ENCODE peak calls at places on chromosomes 11 and 22, in ten cellular contexts. Z is HFFc6; N is activated CD8-positive, alpha-beta T cell treated with anti-CD3 and anti-CD28 coated beads for 36 hours; D is fibroblast of mammary gland; K is glutamatergic neuron; P is sigmoid colon; S is breast epithelium; L is uterus; J is choroid plexus epithelial cell; V is brain microvascular endothelial cell. T is an unnamed sample.

GRCh38 chr11:202490-202889 is 4.7 kb downstream of the BET1L start:
- DNase-seq in Z (no peak), N (no peak), D (no peak), K (no peak), P (no peak), S (no peak), L (no peak), J (no peak), V (no peak), T (no peak)

GRCh38 chr11:116606060-116606459 is 166.7 kb downstream of the BUD13 start:
- DNase-seq in Z (no peak), N (no peak), D (no peak), K (no peak), P (no peak), S (no peak), L (no peak), J (no peak), V (no peak), T (no peak)

GRCh38 chr11:80165763-80166162 is 724.9 kb upstream of the TENM4 start:
- DNase-seq in Z (peak; percentile 61), N (no peak), D (peak; percentile 7), K (no peak), P (no peak), S (no peak), L (no peak), J (no peak), V (peak; percentile 31), T (no peak)

GRCh38 chr22:17098379-17098819 is 13.6 kb downstream of the IL17RA start:
- DNase-seq in Z (no peak), N (peak; percentile 39), D (no peak), K (no peak), P (peak; percentile 69), S (no peak), L (no peak), J (no peak), V (no peak), T (peak; percentile 66)

GRCh38 chr11:34758262-34758661 is 137.4 kb downstream of the EHF start:
- DNase-seq in Z (no peak), N (no peak), D (peak; percentile 50), K (no peak), P (no peak), S (no peak), L (no peak), J (peak; percentile 23), V (no peak), T (no peak)

GRCh38 chr11:30311189-30311588 is 11.7 kb upstream of the ARL14EP start:
- DNase-seq in Z (no peak), N (no peak), D (no peak), K (no peak), P (no peak), S (no peak), L (no peak), J (no peak), V (no peak), T (no peak)

GRCh38 chr11:68651208-68651984 is 32.9 kb upstream of the GAL start:
- DNase-seq in Z (no peak), N (no peak), D (no peak), K (no peak), P (no peak), S (no peak), L (no peak), J (peak; percentile 17), V (peak; percentile 7), T (no peak)

GRCh38 chr11:117045956-117046355 is 52.3 kb downstream of the SIK3 start:
- DNase-seq in Z (no peak), N (no peak), D (peak; percentile 77), K (no peak), P (no peak), S (no peak), L (no peak), J (no peak), V (no peak), T (no peak)

GRCh38 chr11:93220078-93220477 is 22.3 kb upstream of the SLC36A4 start:
- DNase-seq in Z (no peak), N (no peak), D (no peak), K (no peak), P (no peak), S (no peak), L (no peak), J (no peak), V (no peak), T (no peak)

GRCh38 chr11:93221539-93221938 is 23.7 kb upstream of the SLC36A4 start:
- DNase-seq in Z (no peak), N (no peak), D (no peak), K (no peak), P (no peak), S (no peak), L (no peak), J (no peak), V (no peak), T (no peak)

GRCh38 chr11:93229876-93230275 is 32.1 kb upstream of the SLC36A4 start:
- DNase-seq in Z (no peak), N (no peak), D (no peak), K (no peak), P (no peak), S (no peak), L (no peak), J (no peak), V (no peak), T (no peak)

DNA sequence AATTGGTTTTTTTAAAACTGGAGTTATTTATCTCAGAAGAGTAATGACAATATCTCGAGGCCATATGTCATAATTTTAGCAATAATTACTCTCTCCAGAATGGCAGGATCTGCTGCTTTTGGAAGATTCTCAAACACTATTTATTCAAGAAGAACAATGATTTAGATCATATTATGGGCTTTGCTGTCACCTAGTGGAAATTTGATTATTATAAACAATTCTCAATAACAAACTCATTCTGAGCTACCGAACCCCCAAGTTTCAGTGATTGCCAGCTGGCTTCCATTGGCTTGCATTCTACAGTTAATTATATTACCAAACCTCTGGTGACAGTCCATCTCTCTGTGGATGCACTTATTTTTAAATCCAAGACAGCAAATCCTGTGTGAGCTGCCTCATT is 27.9 kb upstream of the SLC36A4 start:
- DNase-seq in Z (peak; percentile 26), N (no peak), D (peak; percentile 38), K (no peak), P (no peak), S (no peak), L (no peak), J (peak; percentile 59), V (no peak), T (no peak)
- TF ChIP-seq CTCF in Z (peak; percentile 75), N (peak; percentile 35), D (peak; percentile 23), K (no peak), P (peak; percentile 24), S (no peak), L (peak; percentile 21), J (peak; percentile 38), V (no peak), T (peak; percentile 81)

DNA sequence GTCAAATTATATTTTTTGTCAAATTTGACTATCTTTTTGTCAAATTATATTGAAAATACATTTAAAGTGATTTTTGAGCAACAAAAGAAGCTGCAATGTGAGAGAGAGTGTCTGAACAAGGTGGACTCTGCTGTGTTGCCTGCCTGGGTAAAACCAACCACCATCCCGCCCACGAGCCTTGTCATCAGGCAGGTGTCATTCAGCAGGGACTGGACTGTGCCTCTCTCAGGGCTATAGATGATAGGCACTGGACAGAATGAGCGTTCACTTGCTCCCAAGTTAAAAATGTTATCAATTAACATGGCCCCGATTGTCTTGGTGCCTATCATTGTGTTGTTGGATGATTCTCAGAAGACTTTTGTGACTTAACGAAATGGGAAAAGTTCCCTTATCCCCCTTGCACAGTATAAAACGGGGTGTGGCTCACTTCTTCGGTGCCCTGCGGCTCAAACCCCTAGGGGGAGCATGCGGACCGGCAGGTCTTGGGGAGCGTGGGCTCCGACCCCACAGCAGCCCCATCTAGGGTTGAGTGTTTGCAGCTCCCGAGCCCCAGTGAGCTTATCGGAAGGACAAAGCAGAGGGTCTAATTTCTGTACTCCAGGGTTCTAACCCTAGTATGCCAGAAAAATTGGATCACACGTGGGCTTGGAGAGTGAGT is 1.7 kb downstream of the APOL5 start:
- DNase-seq in Z (no peak), N (peak; percentile 24), D (no peak), K (no peak), P (no peak), S (no peak), L (no peak), J (no peak), V (no peak), T (no peak)
- TF ChIP-seq CTCF in Z (no peak), N (no peak), D (peak; percentile 6), K (no peak), P (no peak), S (no peak), L (no peak), J (no peak), V (peak; percentile 20), T (no peak)

GRCh38 chr11:14784230-14784629 is 107.8 kb downstream of the CYP2R1 start:
- DNase-seq in Z (no peak), N (no peak), D (no peak), K (no peak), P (no peak), S (no peak), L (no peak), J (no peak), V (no peak), T (no peak)

GRCh38 chr11:14793546-14793945 is 98.5 kb downstream of the CYP2R1 start:
- DNase-seq in Z (no peak), N (no peak), D (no peak), K (no peak), P (no peak), S (no peak), L (no peak), J (no peak), V (no peak), T (no peak)

DNA sequence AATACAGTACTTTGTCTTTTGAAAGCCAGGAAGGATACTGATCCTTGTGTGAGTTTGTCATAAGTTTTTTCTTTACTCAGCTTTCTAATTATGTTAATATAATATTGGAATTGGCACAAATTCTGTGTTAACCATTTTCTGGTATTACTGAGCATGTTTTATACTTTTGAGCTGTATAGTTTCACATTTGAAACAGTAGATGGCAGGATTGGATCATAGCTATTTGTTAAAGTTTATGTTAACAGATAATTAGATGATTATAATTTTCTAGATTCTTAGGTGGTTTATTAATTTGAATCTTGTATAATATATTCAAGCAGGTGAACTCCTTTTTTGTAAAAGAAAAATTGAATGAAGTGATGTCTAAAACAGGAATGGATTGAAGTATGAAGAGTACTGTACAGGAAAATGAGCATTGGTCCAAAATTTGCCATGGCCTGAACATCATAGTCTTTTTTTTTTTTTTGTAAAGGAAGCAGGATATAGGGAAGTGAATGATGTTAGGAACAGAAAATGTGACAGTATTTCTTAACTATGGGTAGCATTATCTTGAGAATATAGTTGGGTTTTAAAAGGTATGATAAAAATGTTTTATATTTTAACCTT is 102.0 kb downstream of the CYP2R1 start:
- DNase-seq in Z (peak; percentile 3), N (no peak), D (peak; percentile 20), K (no peak), P (no peak), S (no peak), L (no peak), J (peak; percentile 41), V (no peak), T (no peak)
- TF ChIP-seq CTCF in Z (peak; percentile 70), N (peak; percentile 66), D (peak; percentile 51), K (no peak), P (peak; percentile 22), S (no peak), L (no peak), J (peak; percentile 56), V (peak; percentile 26), T (peak; percentile 67)

GRCh38 chr22:41368543-41368817 is 13.3 kb upstream of the TEF start:
- DNase-seq in Z (no peak), N (no peak), D (no peak), K (no peak), P (no peak), S (no peak), L (no peak), J (no peak), V (no peak), T (no peak)

GRCh38 chr22:41365425-41365824 is 16.3 kb upstream of the TEF start:
- DNase-seq in Z (no peak), N (no peak), D (no peak), K (no peak), P (no peak), S (no peak), L (no peak), J (no peak), V (no peak), T (no peak)

GRCh38 chr22:41366323-41367014 is 15.3 kb upstream of the TEF start:
- DNase-seq in Z (no peak), N (no peak), D (no peak), K (no peak), P (no peak), S (no peak), L (no peak), J (no peak), V (no peak), T (no peak)

GRCh38 chr22:41367680-41368542 is 13.8 kb upstream of the TEF start:
- DNase-seq in Z (peak; percentile 34), N (no peak), D (peak; percentile 12), K (peak; percentile 45), P (peak; percentile 88), S (no peak), L (peak; percentile 65), J (peak; percentile 68), V (no peak), T (no peak)

GRCh38 chr22:41367039-41367679 is 14.6 kb upstream of the TEF start:
- DNase-seq in Z (peak; percentile 82), N (peak; percentile 18), D (peak; percentile 95), K (peak; percentile 69), P (peak; percentile 99), S (peak; percentile 92), L (peak; percentile 98), J (peak; percentile 99), V (peak; percentile 92), T (no peak)
- TF ChIP-seq CTCF in Z (peak; percentile 36), N (no peak), D (peak; percentile 33), K (no peak), P (peak; percentile 22), S (peak; percentile 33), L (peak; percentile 15), J (peak; percentile 53), V (peak; percentile 67), T (no peak)